ENCODE peak calls at places on chromosomes 16 and 17, in seven cellular contexts. S is activated T-helper 2 cell treated with anti-CD3 and anti-CD28 coated beads, Interferon-gamma antibody, Interleukin-2, Interleukin-4, amounts not matched to agents 10 μg/mL and 5 μg/mL and 100 μg/mL, durations not matched to agents 14 hours and 24 hours and 36 hours; K is activated CD8-positive, alpha-beta memory T cell treated with anti-CD3 and anti-CD28 coated beads for 1 hour; J is choroid plexus epithelial cell; X is T follicular helper cell; U is CD4-positive, alpha-beta T cell; E is mucosa of gallbladder. F is an unnamed sample.

GRCh38 chr16:81707411-81708321 is 71.4 kb upstream of the PLCG2 start:
- DNase-seq in S (no peak), K (no peak), J (peak), X (no peak), U (no peak), E (peak), F (no peak)

GRCh38 chr16:26765087-26765486 is 301.6 kb upstream of the C16orf82 start:
- DNase-seq in S (no peak), K (no peak), J (peak), X (no peak), U (no peak), E (no peak), F (no peak)

GRCh38 chr17:42744283-42744805 is 496 bp downstream of the EZH1 start:
- DNase-seq in S (no peak), K (peak), J (peak), X (peak), U (peak), E (peak), F (peak)

GRCh38 chr17:6815775-6816174 is 15.8 kb downstream of the TEKT1 start:
- DNase-seq in S (no peak), K (no peak), J (no peak), X (no peak), U (no peak), E (no peak), F (no peak)

GRCh38 chr16:87458424-87458915 is 34.4 kb downstream of the ZCCHC14 start:
- DNase-seq in S (no peak), K (no peak), J (no peak), X (no peak), U (no peak), E (no peak), F (no peak)

GRCh38 chr16:1972490-1972877 is 631 bp downstream of the TBL3 start:
- DNase-seq in S (no peak), K (no peak), J (peak), X (no peak), U (no peak), E (no peak), F (no peak)

GRCh38 chr16:31404353-31405064 is 11.4 kb downstream of the ITGAD start:
- DNase-seq in S (no peak), K (no peak), J (peak), X (no peak), U (no peak), E (no peak), F (no peak)

GRCh38 chr16:22668318-22668717 is 145.6 kb upstream of the HS3ST2 start:
- DNase-seq in S (no peak), K (no peak), J (no peak), X (no peak), U (no peak), E (no peak), F (no peak)

GRCh38 chr17:67993998-67994361 is 2.3 kb downstream of the C17orf58 start:
- DNase-seq in S (no peak), K (no peak), J (peak), X (no peak), U (no peak), E (no peak), F (no peak)

GRCh38 chr16:55643161-55643970 is 12.4 kb upstream of the SLC6A2 start:
- DNase-seq in S (no peak), K (no peak), J (peak), X (no peak), U (no peak), E (no peak), F (no peak)

GRCh38 chr17:32746280-32746679 is 130.6 kb downstream of the MYO1D start:
- DNase-seq in S (no peak), K (no peak), J (no peak), X (no peak), U (no peak), E (no peak), F (no peak)

GRCh38 chr17:67500261-67500660 is 123.2 kb downstream of the PITPNC1 start:
- DNase-seq in S (no peak), K (no peak), J (peak), X (no peak), U (no peak), E (no peak), F (no peak)

GRCh38 chr17:83136156-83136555 is 56.7 kb downstream of the METRNL start:
- DNase-seq in S (no peak), K (no peak), J (no peak), X (no peak), U (no peak), E (no peak), F (no peak)

GRCh38 chr17:19996502-19996901 is 12.7 kb upstream of the SPECC1 start:
- DNase-seq in S (no peak), K (no peak), J (no peak), X (no peak), U (no peak), E (no peak), F (no peak)

F was measured in CD4-positive, CD25-positive, alpha-beta regulatory T cell.